ENCODE peak calls at places on chromosomes 3 and 15, in four cellular contexts. G is WTC11, Z is GM12878, B is HepG2. P is an unnamed sample.

GRCh38 chr3:89067736-89068135 is 39.7 kb upstream of the EPHA3 start:
- DNase-seq in B (no peak), G (no peak), Z (no peak), P (no peak)

GRCh38 chr3:189851682-189852081 is 220.5 kb downstream of the TP63 start:
- DNase-seq in B (no peak), G (no peak), Z (no peak), P (no peak)

GRCh38 chr3:192467230-192468186 is 259.8 kb downstream of the FGF12 start:
- DNase-seq in G (peak; percentile 76), Z (peak; percentile 8), B (peak; percentile 51), P (peak; percentile 65)

GRCh38 chr15:100781061-100781960 is 98.3 kb upstream of the ALDH1A3 start:
- DNase-seq in G (peak; percentile 7), B (no peak), Z (no peak), P (no peak)

GRCh38 chr15:73518876-73519594 is 76.1 kb downstream of the REC114 start:
- DNase-seq in G (no peak), Z (no peak), B (no peak), P (no peak)

GRCh38 chr15:78325092-78325843 is 14.9 kb upstream of the CRABP1 start:
- DNase-seq in G (no peak), Z (no peak), B (no peak), P (no peak)

GRCh38 chr3:29898609-29899008 is 617.7 kb downstream of the RBMS3 start:
- DNase-seq in Z (no peak), B (no peak), G (no peak), P (no peak)

GRCh38 chr15:35671197-35671596 is 125.2 kb upstream of the DPH6 start:
- DNase-seq in G (no peak), Z (no peak), B (no peak), P (no peak)

GRCh38 chr3:133152821-133153220 is 114.6 kb downstream of the TMEM108 start:
- DNase-seq in B (no peak), G (no peak), Z (no peak), P (no peak)

DNA sequence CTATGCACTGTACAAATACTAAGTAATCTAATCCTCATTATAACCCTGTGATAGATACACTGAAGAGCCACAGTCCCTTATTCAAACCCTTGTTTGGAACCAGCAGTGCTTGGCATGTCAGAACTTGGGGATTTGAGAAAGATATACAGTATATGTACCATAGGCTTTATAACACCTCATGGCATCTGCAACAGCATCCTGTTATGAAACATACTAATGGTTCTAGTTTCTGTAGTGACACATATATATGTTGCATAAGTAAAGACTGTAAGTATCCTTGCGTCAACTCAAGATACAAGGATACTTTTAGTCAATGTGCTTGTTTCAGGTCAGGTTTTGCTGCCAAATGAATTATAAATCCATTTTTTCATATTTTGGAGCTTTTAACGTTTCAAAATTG is 58.5 kb downstream of the CCNL1 start:
- DNase-seq in G (no peak), B (no peak), Z (no peak), P (no peak)
- TF ChIP-seq NR2C2 in G (no peak), B (no peak), Z (no peak), P (no peak)

GRCh38 chr3:174462908-174463307 is 396.2 kb upstream of the NAALADL2 start:
- DNase-seq in B (no peak), Z (no peak), G (no peak), P (no peak)
- TF ChIP-seq NR2C2 in B (no peak), Z (no peak), G (no peak), P (no peak)

GRCh38 chr15:29919380-29919881 is 97.2 kb upstream of the TJP1 start:
- DNase-seq in B (no peak), Z (no peak), G (no peak), P (no peak)

GRCh38 chr15:29920515-29920914 is 98.2 kb upstream of the TJP1 start:
- DNase-seq in B (no peak), Z (no peak), G (no peak), P (no peak)

GRCh38 chr15:29921130-29921601 is 98.9 kb upstream of the TJP1 start:
- DNase-seq in Z (no peak), G (peak; percentile 38), B (peak; percentile 18), P (no peak)

GRCh38 chr15:29914441-29915053 is 92.3 kb upstream of the TJP1 start:
- DNase-seq in Z (no peak), B (no peak), G (no peak), P (no peak)

DNA sequence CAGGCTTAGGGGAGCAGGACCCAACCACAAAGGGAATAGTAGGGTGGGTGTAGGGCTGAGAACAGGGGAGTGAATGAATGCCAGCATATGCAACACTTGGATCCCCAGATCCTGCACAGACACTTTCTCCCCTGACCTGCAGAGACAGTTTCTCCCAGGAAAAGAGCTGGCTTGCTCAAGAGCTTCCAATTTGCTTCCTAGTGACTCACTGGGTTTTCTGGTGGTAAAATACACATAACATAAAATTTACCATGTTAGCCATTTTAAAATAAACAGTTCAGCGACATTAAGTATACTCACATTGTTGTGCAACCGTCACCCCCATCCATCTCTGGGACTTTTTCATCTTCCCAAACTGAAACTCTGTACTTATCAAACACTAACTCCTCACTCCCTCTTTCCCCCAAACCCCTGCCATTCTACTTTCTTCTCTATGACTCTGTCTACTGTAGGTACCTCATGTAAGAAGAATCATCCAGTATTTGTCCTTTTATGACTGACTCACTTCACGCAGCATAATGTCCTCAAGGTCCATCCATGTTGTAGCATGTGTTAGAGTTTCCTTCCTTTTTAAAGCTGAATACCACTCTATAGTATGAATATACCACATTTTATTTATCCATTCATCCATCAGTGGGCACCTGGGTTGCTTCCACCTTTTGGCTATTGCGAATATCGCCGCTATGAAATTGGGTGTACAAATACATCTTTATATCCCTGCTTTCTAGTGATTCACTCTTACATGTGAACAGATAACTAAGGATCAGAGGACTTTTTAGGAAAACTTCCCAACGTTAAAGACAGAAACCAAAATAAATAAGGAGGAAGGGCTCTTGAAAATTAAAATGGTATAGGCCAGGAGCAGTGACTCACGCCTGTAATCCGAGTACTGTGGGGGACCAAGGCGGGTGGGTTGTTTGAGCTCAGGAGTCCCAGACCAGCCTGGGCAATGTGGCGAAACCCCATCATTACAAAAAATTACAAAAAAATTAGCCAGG is 95.6 kb upstream of the TJP1 start:
- DNase-seq in G (no peak), B (no peak), Z (no peak), P (no peak)
- TF ChIP-seq NR2C2 in G (no peak), B (no peak), Z (no peak), P (no peak)

GRCh38 chr3:11185144-11185543 is 30.9 kb downstream of the HRH1 start:
- DNase-seq in Z (no peak), G (no peak), B (no peak), P (no peak)
- TF ChIP-seq NR2C2 in Z (no peak), G (no peak), B (no peak), P (no peak)

GRCh38 chr3:9351709-9352126 is 11.1 kb upstream of the THUMPD3 start:
- DNase-seq in G (peak; percentile 28), B (no peak), Z (no peak), P (no peak)

GRCh38 chr3:9349321-9350117 is 13.3 kb upstream of the THUMPD3 start:
- DNase-seq in G (no peak), Z (no peak), B (peak; percentile 16), P (no peak)

GRCh38 chr3:9347887-9348286 is 15.0 kb upstream of the THUMPD3 start:
- DNase-seq in Z (no peak), B (no peak), G (no peak), P (no peak)

DNA sequence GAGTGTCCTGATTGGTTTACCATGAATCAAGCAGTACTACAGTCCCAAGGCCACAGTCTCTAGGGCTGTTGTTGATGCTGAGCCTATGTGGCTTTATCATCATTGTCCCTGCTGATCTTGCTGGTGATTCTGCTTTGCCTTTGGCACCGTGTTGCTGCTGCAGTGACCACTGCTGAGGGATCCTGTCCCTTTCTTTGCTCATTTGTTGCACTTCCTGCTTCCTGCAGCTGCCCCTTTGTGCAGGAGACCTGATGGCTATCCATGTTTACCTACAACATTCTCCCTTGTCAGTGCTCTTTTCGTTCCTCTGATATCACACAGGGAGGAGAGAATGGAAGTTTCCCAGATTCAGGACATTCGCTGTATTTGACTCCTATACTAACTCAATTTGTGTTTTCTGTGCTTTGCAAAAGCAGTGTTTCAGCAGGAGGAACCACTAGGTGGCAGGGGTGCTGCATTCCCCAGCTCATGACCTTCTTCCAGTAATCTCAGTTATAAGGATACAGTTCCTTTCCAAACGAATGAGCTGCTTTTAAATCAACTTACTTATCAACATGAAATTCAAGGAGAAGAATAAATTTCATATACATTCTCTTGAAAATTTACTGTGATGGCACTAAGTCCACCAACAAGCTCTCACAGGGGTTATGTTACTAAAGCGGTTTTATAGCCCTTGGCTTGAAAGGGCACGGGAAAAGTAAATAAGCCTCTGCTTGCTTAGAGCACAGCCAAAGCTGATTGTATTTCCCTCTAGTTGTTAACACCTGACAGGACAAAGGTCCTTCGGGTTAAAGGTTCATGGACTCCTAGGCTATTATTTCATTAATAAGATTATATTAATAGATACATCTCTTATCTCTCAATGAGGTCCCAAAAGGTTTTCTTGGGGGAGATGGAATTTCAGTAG is 9.7 kb upstream of the THUMPD3 start:
- DNase-seq in Z (peak; percentile 9), G (peak; percentile 72), B (peak; percentile 88), P (peak; percentile 72)
- TF ChIP-seq NR2C2 in Z (no peak), G (no peak), B (peak; percentile 58), P (no peak)

GRCh38 chr15:62164500-62165028 is 521 bp downstream of the C2CD4B start:
- DNase-seq in G (peak; percentile 69), B (no peak), Z (no peak), P (no peak)
- TF ChIP-seq NR2C2 in G (no peak), B (no peak), Z (no peak), P (no peak)

GRCh38 chr3:154759966-154760365 is 320.2 kb upstream of the MME start:
- DNase-seq in Z (no peak), B (no peak), G (no peak), P (no peak)

GRCh38 chr3:154753101-154753500 is 323.1 kb upstream of the GPR149 start:
- DNase-seq in Z (no peak), B (no peak), G (no peak), P (no peak)

GRCh38 chr3:154758109-154758868 is 321.8 kb upstream of the MME start:
- DNase-seq in Z (no peak), B (no peak), G (no peak), P (no peak)
- TF ChIP-seq NR2C2 in Z (no peak), B (no peak), G (no peak), P (no peak)

P was measured in K562.